ENCODE peak calls at places on chromosome 7, in six cellular contexts. S is IMR-90, X is cardiac fibroblast, Z is mucosa of descending colon, M is transverse colon, F is upper lobe of right lung. H is an unnamed sample.

GRCh38 chr7:99024066-99024465 is 119.8 kb downstream of the SMURF1 start:
- DNase-seq in S (no peak), X (no peak), Z (no peak), M (no peak), F (no peak), H (peak; percentile 12)

GRCh38 chr7:40584667-40585433 is 450.0 kb downstream of the SUGCT start:
- DNase-seq in S (peak; percentile 80), X (peak; percentile 40), Z (no peak), M (no peak), F (no peak), H (peak; percentile 30)

GRCh38 chr7:70208236-70209063 is 610.2 kb downstream of the AUTS2 start:
- DNase-seq in S (no peak), X (no peak), Z (no peak), M (no peak), F (no peak), H (peak; percentile 35)

GRCh38 chr7:37320840-37321468 is 127.7 kb downstream of the ELMO1 start:
- DNase-seq in S (no peak), X (no peak), Z (no peak), M (no peak), F (no peak), H (no peak)

GRCh38 chr7:67105382-67105781 is 108.7 kb downstream of the TYW1 start:
- DNase-seq in S (peak; percentile 33), X (peak; percentile 36), Z (no peak), M (no peak), F (no peak), H (peak; percentile 3)

GRCh38 chr7:7843972-7844371 is 124.6 kb upstream of the GLCCI1 start:
- DNase-seq in S (no peak), X (no peak), Z (no peak), M (no peak), F (no peak), H (no peak)

GRCh38 chr7:36653671-36654355 is 70.5 kb downstream of the AOAH start:
- DNase-seq in S (no peak), X (no peak), Z (no peak), M (no peak), F (no peak), H (no peak)

GRCh38 chr7:13874783-13875182 is 114.7 kb downstream of the ETV1 start:
- DNase-seq in S (peak; percentile 66), X (peak; percentile 65), Z (no peak), M (no peak), F (no peak), H (peak; percentile 81)

GRCh38 chr7:131190146-131190545 is 137.5 kb upstream of the MKLN1 start:
- DNase-seq in S (peak; percentile 31), X (peak; percentile 28), Z (no peak), M (no peak), F (no peak), H (peak; percentile 19)

GRCh38 chr7:157358041-157358752 is 21.4 kb downstream of the DNAJB6 start:
- DNase-seq in S (no peak), X (no peak), Z (no peak), M (no peak), F (no peak), H (no peak)

GRCh38 chr7:14891289-14891688 is 11.3 kb downstream of the DGKB start:
- DNase-seq in S (no peak), X (no peak), Z (no peak), M (no peak), F (no peak), H (no peak)

GRCh38 chr7:26083113-26083512 is 68.9 kb upstream of the NFE2L3 start:
- DNase-seq in S (no peak), X (peak; percentile 6), Z (no peak), M (no peak), F (no peak), H (no peak)

GRCh38 chr7:117731455-117731854 is 141.8 kb downstream of the CTTNBP2 start:
- DNase-seq in S (peak; percentile 22), X (no peak), Z (no peak), M (no peak), F (no peak), H (no peak)

GRCh38 chr7:100626530-100627237 is 14.3 kb downstream of the MOSPD3 start:
- DNase-seq in S (peak; percentile 81), X (peak; percentile 85), Z (peak; percentile 93), M (peak; percentile 93), F (peak; percentile 89), H (peak; percentile 73)
- H3K4me3 ChIP-seq in S (peak overlapping the region; percentile 33), X (peak overlapping the region; percentile 36), Z (no peak overlapping the region), M (peak overlapping the region; percentile 28), F (peak overlapping the region; percentile 33), H (peak overlapping the region; percentile 13)

GRCh38 chr7:82164813-82165212 is 278.8 kb downstream of the CACNA2D1 start:
- DNase-seq in S (peak; percentile 79), X (peak; percentile 81), Z (no peak), M (no peak), F (no peak), H (peak; percentile 68)
- TF ChIP-seq CTCF in S (peak; percentile 54), X (peak; percentile 56), Z (no peak), M (peak; percentile 5), F (no peak), H (peak; percentile 47)

GRCh38 chr7:150359007-150359917 is 9.4 kb upstream of the REPIN1 start:
- DNase-seq in S (no peak), X (no peak), Z (no peak), M (no peak), F (peak; percentile 9), H (no peak)
- H3K4me3 ChIP-seq in S (no peak overlapping the region), X (no peak overlapping the region), Z (no peak overlapping the region), M (no peak overlapping the region), F (no peak overlapping the region), H (no peak overlapping the region)

DNA sequence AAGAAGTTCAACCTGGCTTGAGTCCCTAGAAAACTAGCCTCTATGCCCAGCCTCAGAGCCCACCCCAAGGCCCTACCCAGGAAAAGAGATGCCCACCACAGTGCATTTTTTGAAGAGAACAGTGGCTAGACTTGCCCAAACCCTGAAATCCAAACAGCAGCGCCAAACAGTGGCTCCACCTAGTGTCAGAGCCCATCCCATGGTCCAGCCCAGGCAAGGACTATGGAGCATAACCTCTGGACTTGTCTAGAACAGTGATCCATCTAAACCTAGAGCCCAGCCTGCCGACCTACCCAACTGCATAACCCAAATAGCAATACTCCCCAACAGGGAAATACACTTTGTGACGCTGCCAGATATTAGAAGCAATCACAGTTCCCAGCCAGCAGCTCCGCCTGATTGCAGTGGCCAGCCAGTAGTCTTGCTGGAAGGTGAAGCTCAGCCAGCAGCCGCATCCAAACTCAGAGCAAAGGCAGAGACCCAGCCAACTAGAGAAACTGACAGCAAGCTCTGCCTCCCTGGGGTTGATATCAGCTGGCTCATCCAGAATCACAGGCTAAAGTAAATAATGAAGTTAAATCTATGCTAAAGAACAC is 44.5 kb downstream of the HBP1 start:
- DNase-seq in S (no peak), X (no peak), Z (no peak), M (no peak), F (no peak), H (no peak)
- TF ChIP-seq CTCF in S (no peak), X (no peak), Z (no peak), M (no peak), F (no peak), H (no peak)

DNA sequence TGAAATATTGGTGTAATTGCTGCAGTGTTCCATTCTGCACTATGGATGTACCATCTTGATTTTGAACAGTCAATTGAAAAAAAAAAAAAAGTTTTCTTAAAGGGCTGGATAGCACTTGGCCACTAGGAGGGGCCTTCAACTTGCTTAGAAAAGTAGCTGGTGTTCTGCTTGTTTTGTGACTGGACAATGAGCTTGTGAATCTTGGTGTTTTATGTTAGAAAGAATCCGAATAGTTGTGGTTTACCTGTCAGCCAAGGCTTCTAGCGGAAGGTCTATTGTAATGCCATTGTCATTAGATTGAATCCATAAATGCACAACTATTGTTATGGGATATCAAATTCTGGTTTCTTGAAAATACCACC is 77.1 kb downstream of the BMPER start:
- DNase-seq in S (peak; percentile 76), X (peak; percentile 83), Z (no peak), M (no peak), F (no peak), H (peak; percentile 50)
- H3K4me3 ChIP-seq in S (no peak overlapping the region), X (no peak overlapping the region), Z (no peak overlapping the region), M (no peak overlapping the region), F (no peak overlapping the region), H (no peak overlapping the region)

H was measured in astrocyte of the spinal cord.